ENCODE peak calls at places on chromosomes 2 and 18, in four cellular contexts. P is right atrium auricular region, I is thoracic aorta, X is trophoblast cell. Y is an unnamed sample.

GRCh38 chr2:2743164-2743571 is 412.1 kb upstream of the MYT1L start:
- DNase-seq in P (peak), I (peak), X (no peak), Y (peak)

GRCh38 chr2:107757223-107757622 is 69.5 kb upstream of the RGPD4 start:
- DNase-seq in P (no peak), I (no peak), X (no peak), Y (no peak)

GRCh38 chr2:119947535-119947934 is 65.3 kb upstream of the EPB41L5 start:
- DNase-seq in P (no peak), I (no peak), X (no peak), Y (no peak)

GRCh38 chr18:63850010-63850409 is 37.5 kb upstream of the SERPINB2 start:
- DNase-seq in P (no peak), I (no peak), X (peak), Y (no peak)

GRCh38 chr2:116413659-116414058 is 1400.8 kb upstream of the DDX18 start:
- DNase-seq in P (no peak), I (no peak), X (no peak), Y (no peak)

GRCh38 chr2:174078275-174078674 is 113.1 kb upstream of the SP3 start:
- DNase-seq in P (no peak), I (no peak), X (peak), Y (no peak)

GRCh38 chr2:126634273-126634861 is 21.6 kb upstream of the GYPC start:
- DNase-seq in P (no peak), I (no peak), X (peak), Y (no peak)

GRCh38 chr2:158726906-158727592 is 68.1 kb upstream of the DAPL1 start:
- DNase-seq in P (no peak), I (no peak), X (no peak), Y (no peak)

GRCh38 chr2:222865301-222865700 is 4.5 kb downstream of the ACSL3 start:
- DNase-seq in P (no peak), I (no peak), X (no peak), Y (no peak)

GRCh38 chr2:212595036-212595654 is 56.5 kb upstream of the ERBB4 start:
- DNase-seq in P (no peak), I (no peak), X (peak), Y (no peak)

GRCh38 chr2:105486762-105487141 is 87.9 kb upstream of the FHL2 start:
- DNase-seq in P (peak), I (no peak), X (no peak), Y (no peak)

GRCh38 chr2:153872311-153873061 is 764 bp downstream of the GALNT13 start:
- DNase-seq in P (no peak), I (no peak), X (no peak), Y (no peak)
- H3K4me3 ChIP-seq in P (no peak), I (peak), X (peak), Y (no peak)

DNA sequence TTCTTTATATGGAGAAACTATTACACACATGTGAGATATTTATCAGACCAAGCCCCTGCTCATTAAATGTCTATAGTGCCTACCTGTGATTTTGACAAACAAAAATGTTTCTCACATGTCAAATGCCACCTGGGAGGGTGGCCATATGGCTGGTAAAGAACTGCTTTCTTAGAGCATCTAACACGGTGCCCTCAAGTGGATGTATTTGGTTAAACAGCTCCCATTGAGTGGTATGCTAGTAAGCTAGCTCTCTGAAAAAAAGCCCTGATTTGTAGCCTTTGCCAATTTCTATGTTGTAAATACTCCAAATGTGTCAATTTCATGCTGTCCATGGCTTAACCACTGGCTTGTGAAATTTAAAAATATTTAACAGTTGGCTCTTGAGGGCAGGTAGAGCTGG is 94.6 kb downstream of the PMAIP1 start:
- DNase-seq in P (no peak), I (no peak), X (no peak), Y (no peak)
- H3K27ac ChIP-seq in P (no peak), I (no peak), X (no peak), Y (no peak)

GRCh38 chr18:31646332-31646822 is 38.0 kb downstream of the B4GALT6 start:
- DNase-seq in P (no peak), I (no peak), X (no peak), Y (no peak)
- H3K4me3 ChIP-seq in P (no peak), I (no peak), X (no peak), Y (no peak)

DNA sequence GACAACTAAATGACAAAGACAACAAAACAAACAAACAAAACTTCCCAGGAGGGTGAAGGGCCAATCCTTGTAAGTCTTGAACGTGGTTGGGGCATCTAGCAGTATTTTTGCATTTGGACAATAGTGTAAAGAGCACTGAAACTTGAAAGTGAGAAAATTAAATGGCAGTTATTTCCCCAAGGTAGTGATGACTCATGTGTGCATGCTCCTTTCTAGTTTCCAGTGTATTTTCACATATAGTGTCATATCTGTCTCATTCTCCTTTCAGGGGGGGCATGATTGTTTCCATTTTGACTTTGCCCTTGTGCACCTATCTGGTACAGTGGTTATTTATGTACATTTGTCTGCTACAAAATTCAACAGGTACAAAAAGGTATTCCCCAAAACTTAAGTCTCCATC is 39.5 kb downstream of the CERS6 start:
- DNase-seq in P (no peak), I (no peak), X (no peak), Y (no peak)
- H3K27ac ChIP-seq in P (no peak), I (no peak), X (no peak), Y (no peak)

GRCh38 chr2:219042750-219043149 is 1.4 kb upstream of the CFAP65 start:
- DNase-seq in P (no peak), I (no peak), X (no peak), Y (no peak)

GRCh38 chr2:219038600-219038999 is 2.7 kb downstream of the CFAP65 start:
- DNase-seq in P (no peak), I (no peak), X (no peak), Y (no peak)

GRCh38 chr2:219037783-219038549 is 3.4 kb downstream of the CFAP65 start:
- DNase-seq in P (no peak), I (no peak), X (no peak), Y (no peak)

GRCh38 chr2:219042157-219042556 is 841 bp upstream of the CFAP65 start:
- DNase-seq in P (no peak), I (no peak), X (no peak), Y (no peak)

DNA sequence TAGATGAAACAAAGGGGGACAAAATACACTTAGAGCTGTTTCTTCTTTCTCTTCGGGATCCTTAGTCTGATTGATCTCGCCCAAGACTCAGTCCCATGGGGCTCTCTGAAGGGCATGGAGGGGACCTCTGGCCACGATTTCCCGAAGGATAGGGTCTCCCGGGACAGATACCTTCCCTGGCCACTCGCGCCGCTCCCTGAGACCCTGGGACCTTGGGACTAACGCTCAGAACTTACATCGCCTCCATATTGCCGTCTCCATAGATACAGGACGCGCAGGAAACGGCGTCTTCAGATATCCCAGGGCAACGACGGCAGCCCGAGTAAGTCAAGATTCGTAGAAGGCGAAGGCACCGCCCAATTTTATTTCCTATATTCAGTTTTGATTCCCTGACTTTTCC is at the start of gene CFAP65:
- DNase-seq in P (no peak), I (no peak), X (no peak), Y (no peak)
- H3K4me3 ChIP-seq in P (no peak), I (peak), X (no peak), Y (no peak)

GRCh38 chr2:40209728-40210127 is 242.2 kb downstream of the SLC8A1 start:
- DNase-seq in P (no peak), I (no peak), X (no peak), Y (no peak)
- H3K27ac ChIP-seq in P (no peak), I (no peak), X (no peak), Y (no peak)

DNA sequence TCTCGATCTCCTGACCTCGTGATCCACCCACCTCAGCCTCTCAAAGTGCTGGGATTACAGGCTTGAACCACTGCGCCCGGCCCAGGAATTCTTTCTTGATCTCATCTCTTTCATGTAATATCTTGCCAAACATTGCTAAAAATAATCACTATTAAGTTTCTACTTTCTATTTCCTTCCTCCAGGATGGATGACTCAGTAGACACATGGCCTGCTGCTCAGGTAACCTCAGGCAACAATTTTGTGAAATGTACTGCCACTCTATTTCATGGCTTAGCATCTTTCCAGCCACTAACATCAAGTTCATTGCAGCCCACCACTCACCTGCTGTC is 11.1 kb upstream of the SUMO1 start:
- DNase-seq in P (no peak), I (no peak), X (peak), Y (no peak)
- H3K4me3 ChIP-seq in P (no peak), I (no peak), X (no peak), Y (no peak)